ENCODE peak calls at places on chromosome 21, in four cellular contexts. R is AG04450, H is A549, I is neural progenitor cell. Z is an unnamed sample.

GRCh38 chr21:41251961-41252642 is 64.5 kb upstream of the FAM3B start:
- DNase-seq in R (peak), H (no peak), I (no peak), Z (no peak)

GRCh38 chr21:8993284-8993942 is 1528.0 kb upstream of the TPTE start:
- DNase-seq in R (no peak), H (peak), I (no peak), Z (no peak)

GRCh38 chr21:37642493-37642892 is 273.8 kb downstream of the KCNJ6 start:
- DNase-seq in R (no peak), H (peak), I (peak), Z (no peak)

GRCh38 chr21:41489329-41489728 is 18.6 kb downstream of the TMPRSS2 start:
- DNase-seq in R (no peak), H (no peak), I (no peak), Z (no peak)

GRCh38 chr21:38780879-38781278 is 24.9 kb upstream of the ETS2 start:
- DNase-seq in R (no peak), H (no peak), I (no peak), Z (no peak)

GRCh38 chr21:42524341-42525227 is 10.9 kb downstream of the SLC37A1 start:
- DNase-seq in R (no peak), H (no peak), I (peak), Z (peak)

GRCh38 chr21:43332461-43332860 is 94.5 kb downstream of the SIK1 start:
- DNase-seq in R (no peak), H (no peak), I (no peak), Z (no peak)

GRCh38 chr21:34609951-34610549 is 4.9 kb downstream of the RCAN1 start:
- DNase-seq in R (no peak), H (no peak), I (no peak), Z (no peak)

GRCh38 chr21:35045539-35046222 is 3.4 kb downstream of the RUNX1 start:
- DNase-seq in R (no peak), H (no peak), I (no peak), Z (no peak)

GRCh38 chr21:29394051-29394450 is 95.3 kb downstream of the BACH1 start:
- DNase-seq in R (no peak), H (no peak), I (no peak), Z (no peak)

GRCh38 chr21:41961753-41962152 is 7.9 kb upstream of the C2CD2 start:
- DNase-seq in R (no peak), H (no peak), I (no peak), Z (no peak)

GRCh38 chr21:42669069-42669468 is 15.6 kb downstream of the PDE9A start:
- DNase-seq in R (no peak), H (no peak), I (no peak), Z (no peak)

GRCh38 chr21:25735895-25736597 is 1.3 kb downstream of the GABPA start:
- DNase-seq in R (no peak), H (peak), I (peak), Z (no peak)

GRCh38 chr21:28771790-28772501 is 220.7 kb downstream of the LTN1 start:
- DNase-seq in R (peak), H (no peak), I (no peak), Z (no peak)

GRCh38 chr21:34345091-34345871 is 18.5 kb upstream of the KCNE2 start:
- DNase-seq in R (no peak), H (no peak), I (no peak), Z (no peak)

GRCh38 chr21:43921602-43921978 is 56.6 kb downstream of the AGPAT3 start:
- DNase-seq in R (no peak), H (no peak), I (peak), Z (no peak)

GRCh38 chr21:33286600-33287456 is 20.7 kb downstream of the IL10RB start:
- DNase-seq in R (no peak), H (peak), I (no peak), Z (peak)

GRCh38 chr21:40047211-40047610 is 180.0 kb downstream of the PCP4 start:
- DNase-seq in R (no peak), H (no peak), I (no peak), Z (no peak)

GRCh38 chr21:44699502-44700001 is 2.6 kb downstream of the KRTAP10-12 start:
- DNase-seq in R (no peak), H (no peak), I (no peak), Z (no peak)

GRCh38 chr21:37561941-37562919 is 195.7 kb downstream of the DYRK1A start:
- DNase-seq in R (no peak), H (no peak), I (no peak), Z (no peak)

GRCh38 chr21:38306833-38307232 is 50.0 kb downstream of the KCNJ15 start:
- DNase-seq in R (peak), H (peak), I (no peak), Z (no peak)

GRCh38 chr21:28393279-28393678 is 599.4 kb downstream of the LTN1 start:
- DNase-seq in R (no peak), H (no peak), I (no peak), Z (no peak)

GRCh38 chr21:29546071-29546470 is 247.3 kb downstream of the BACH1 start:
- DNase-seq in R (no peak), H (no peak), I (no peak), Z (no peak)

GRCh38 chr21:28144089-28144488 is 848.6 kb downstream of the LTN1 start:
- DNase-seq in R (no peak), H (no peak), I (no peak), Z (no peak)

GRCh38 chr21:28235169-28235892 is 757.3 kb downstream of the LTN1 start:
- DNase-seq in R (no peak), H (no peak), I (no peak), Z (no peak)

GRCh38 chr21:41119901-41120300 is 48.1 kb upstream of the BACE2 start:
- DNase-seq in R (no peak), H (no peak), I (no peak), Z (no peak)

GRCh38 chr21:25214676-25215075 is 392.6 kb downstream of the MRPL39 start:
- DNase-seq in R (no peak), H (no peak), I (no peak), Z (no peak)

GRCh38 chr21:42118901-42119300 is 47.8 kb downstream of the UMODL1 start:
- DNase-seq in R (no peak), H (no peak), I (no peak), Z (no peak)

GRCh38 chr21:38590449-38590848 is 92.2 kb upstream of the ERG start:
- DNase-seq in R (no peak), H (no peak), I (no peak), Z (no peak)

GRCh38 chr21:38938343-38938742 is 132.6 kb downstream of the ETS2 start:
- DNase-seq in R (no peak), H (no peak), I (peak), Z (no peak)

GRCh38 chr21:37936010-37936785 is 19.9 kb upstream of the KCNJ6 start:
- DNase-seq in R (no peak), H (no peak), I (no peak), Z (no peak)

GRCh38 chr21:41865002-41865777 is 14.0 kb downstream of the PRDM15 start:
- DNase-seq in R (no peak), H (no peak), I (no peak), Z (no peak)

GRCh38 chr21:24590261-24590660 is 1017.0 kb downstream of the MRPL39 start:
- DNase-seq in R (no peak), H (no peak), I (no peak), Z (no peak)

GRCh38 chr21:34345892-34346291 is 17.9 kb upstream of the KCNE2 start:
- DNase-seq in R (peak), H (no peak), I (no peak), Z (no peak)

GRCh38 chr21:43303240-43304178 is 123.4 kb downstream of the SIK1 start:
- DNase-seq in R (no peak), H (no peak), I (no peak), Z (no peak)

DNA sequence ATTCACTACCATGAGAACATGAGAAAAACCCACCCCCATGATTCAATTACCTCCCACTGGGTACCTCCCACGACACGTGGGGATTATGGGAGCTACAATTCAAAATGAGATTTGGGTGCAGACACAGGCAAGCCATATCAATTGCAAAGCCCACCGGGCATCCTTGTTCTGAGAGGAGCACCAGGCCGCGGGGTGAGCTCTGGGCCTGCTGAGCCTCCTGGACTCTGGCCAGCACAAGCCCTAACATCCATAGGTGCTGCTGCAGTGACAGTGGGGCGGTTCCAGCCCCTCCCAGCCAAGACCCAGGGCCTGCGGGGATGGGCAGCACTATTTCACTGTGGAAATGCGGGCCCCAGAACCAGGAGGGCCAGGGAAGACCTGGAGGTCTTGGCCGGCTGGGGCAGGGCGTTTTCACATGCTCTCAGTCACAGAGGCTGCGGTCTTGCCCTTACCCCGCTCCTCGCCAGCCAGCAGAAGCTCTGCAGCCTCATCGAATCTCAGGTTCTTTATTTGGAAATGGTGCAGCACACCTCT is 103.8 kb downstream of the PCBP3 start:
- DNase-seq in R (no peak), H (no peak), I (no peak), Z (no peak)
- H3K4me3 ChIP-seq in R (no peak), H (no peak), I (no peak), Z (no peak)

GRCh38 chr21:31420988-31421387 is 76.9 kb upstream of the TIAM1 start:
- DNase-seq in R (no peak), H (no peak), I (no peak), Z (no peak)

GRCh38 chr21:31425158-31425557 is 81.1 kb upstream of the TIAM1 start:
- DNase-seq in R (no peak), H (no peak), I (peak), Z (no peak)

GRCh38 chr21:31420354-31420753 is 76.3 kb upstream of the TIAM1 start:
- DNase-seq in R (no peak), H (no peak), I (no peak), Z (no peak)

GRCh38 chr21:31429500-31429899 is 85.4 kb upstream of the TIAM1 start:
- DNase-seq in R (no peak), H (no peak), I (no peak), Z (no peak)

GRCh38 chr21:31426235-31426797 is 82.3 kb upstream of the TIAM1 start:
- DNase-seq in R (no peak), H (no peak), I (no peak), Z (no peak)
- H3K4me3 ChIP-seq in R (no peak), H (no peak), I (no peak), Z (no peak)

GRCh38 chr21:16070207-16070651 is 340.4 kb downstream of the USP25 start:
- DNase-seq in R (no peak), H (no peak), I (no peak), Z (no peak)

GRCh38 chr21:16071761-16072160 is 342.0 kb downstream of the USP25 start:
- DNase-seq in R (no peak), H (no peak), I (no peak), Z (no peak)

GRCh38 chr21:16072176-16072575 is 342.4 kb downstream of the USP25 start:
- DNase-seq in R (no peak), H (no peak), I (no peak), Z (no peak)

GRCh38 chr21:16071082-16071481 is 341.3 kb downstream of the USP25 start:
- DNase-seq in R (no peak), H (no peak), I (no peak), Z (no peak)

DNA sequence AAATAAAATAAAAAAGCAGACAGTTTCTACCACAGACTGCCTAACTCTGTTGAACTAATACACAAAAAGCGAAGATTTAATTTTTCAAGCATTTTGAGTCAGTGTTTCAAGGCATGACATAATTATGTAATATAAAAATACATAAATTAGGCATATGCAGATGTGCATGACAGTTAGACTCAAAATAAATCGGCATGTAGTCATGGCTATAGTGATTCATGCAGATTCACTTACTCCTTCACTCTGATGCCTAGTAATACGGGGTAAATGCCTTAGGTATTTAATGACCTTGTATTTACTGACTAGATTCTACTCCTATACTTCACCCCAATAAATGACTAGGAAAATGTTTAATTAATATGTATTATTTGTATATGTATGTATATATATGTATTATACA is 339.9 kb downstream of the USP25 start:
- DNase-seq in R (no peak), H (no peak), I (no peak), Z (no peak)
- H3K4me3 ChIP-seq in R (no peak), H (no peak), I (no peak), Z (no peak)

GRCh38 chr21:46617267-46618051 is 12.6 kb upstream of the S100B start:
- DNase-seq in R (no peak), H (no peak), I (no peak), Z (no peak)
- H3K4me3 ChIP-seq in R (no peak), H (no peak), I (no peak), Z (no peak)

GRCh38 chr21:17526771-17527170 is 13.9 kb downstream of the CXADR start:
- DNase-seq in R (no peak), H (no peak), I (no peak), Z (no peak)

GRCh38 chr21:17527240-17527639 is 14.4 kb downstream of the CXADR start:
- DNase-seq in R (no peak), H (peak), I (no peak), Z (no peak)

GRCh38 chr21:17529648-17530047 is 16.8 kb downstream of the CXADR start:
- DNase-seq in R (no peak), H (no peak), I (no peak), Z (no peak)

GRCh38 chr21:17524635-17525034 is 11.8 kb downstream of the CXADR start:
- DNase-seq in R (no peak), H (no peak), I (no peak), Z (no peak)

DNA sequence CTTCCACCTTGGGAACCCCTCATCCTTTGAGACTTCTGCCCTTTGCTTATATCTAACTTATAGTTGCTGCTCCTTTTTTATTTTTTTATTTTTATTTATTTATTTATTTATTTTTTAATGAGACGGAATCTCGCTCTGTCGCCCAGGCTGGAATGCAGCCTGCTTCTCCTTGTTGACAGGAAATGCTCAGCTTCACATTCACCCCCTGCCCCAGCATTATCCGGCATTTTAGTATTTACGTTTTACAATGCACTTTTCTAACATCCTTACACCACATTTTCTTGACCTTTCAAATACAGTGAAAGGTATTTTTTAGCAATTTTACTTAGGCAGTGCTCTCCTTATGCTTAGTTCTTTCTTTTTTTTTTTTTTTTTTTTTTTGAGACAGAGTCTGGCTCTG is 14.9 kb downstream of the CXADR start:
- DNase-seq in R (no peak), H (no peak), I (no peak), Z (no peak)
- H3K4me3 ChIP-seq in R (no peak), H (no peak), I (no peak), Z (no peak)

GRCh38 chr21:46667735-46668380 is 32.4 kb downstream of the PRMT2 start:
- DNase-seq in R (no peak), H (peak), I (peak), Z (no peak)
- H3K4me3 ChIP-seq in R (peak), H (peak), I (peak), Z (peak)

DNA sequence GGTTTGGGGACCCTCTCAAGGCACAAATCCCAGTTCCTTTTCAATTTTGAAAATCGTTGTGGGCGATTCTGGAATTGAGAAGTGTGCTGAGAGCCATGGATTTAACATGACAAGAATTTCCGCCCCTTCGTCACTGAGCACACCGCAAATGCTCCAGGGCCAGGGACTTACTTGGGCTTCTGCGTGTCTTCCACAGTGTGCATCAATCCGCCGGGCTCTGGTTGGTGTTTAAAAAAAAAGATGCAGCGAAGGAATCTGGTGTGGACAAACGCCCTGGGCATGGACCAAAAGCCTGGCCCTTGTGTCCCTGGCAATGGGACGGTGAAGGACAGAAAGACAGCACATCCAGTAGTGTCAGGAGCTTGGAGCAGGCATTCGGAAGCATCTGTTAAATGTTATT is 696 bp upstream of the CLDN14 start:
- DNase-seq in R (no peak), H (no peak), I (no peak), Z (no peak)
- H3K4me3 ChIP-seq in R (no peak), H (no peak), I (no peak), Z (no peak)

GRCh38 chr21:26849428-26850115 is 4.4 kb upstream of the ADAMTS1 start:
- DNase-seq in R (no peak), H (peak), I (peak), Z (peak)
- H3K4me3 ChIP-seq in R (no peak), H (no peak), I (no peak), Z (no peak)

DNA sequence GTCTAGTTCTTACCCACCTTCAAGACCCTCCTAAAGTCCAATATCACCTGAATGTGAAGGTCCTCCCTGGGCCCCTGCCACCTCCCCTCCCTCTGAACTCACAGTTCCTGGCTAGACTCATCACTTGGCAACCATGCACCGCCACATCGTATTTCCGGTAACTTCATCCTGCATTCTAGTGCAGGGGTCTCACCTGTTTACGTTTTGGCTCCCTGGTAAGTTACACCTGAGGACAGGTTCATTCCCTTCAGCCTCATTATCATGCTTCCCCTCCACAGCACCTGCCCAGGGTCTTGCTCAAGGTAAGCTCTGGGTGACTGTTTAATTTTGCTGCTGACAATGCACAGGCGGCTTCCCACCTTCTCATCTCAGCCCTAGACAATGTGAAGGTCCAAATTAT is 93.1 kb downstream of the MIS18A start:
- DNase-seq in R (no peak), H (no peak), I (no peak), Z (no peak)
- H3K4me3 ChIP-seq in R (no peak), H (no peak), I (no peak), Z (no peak)

DNA sequence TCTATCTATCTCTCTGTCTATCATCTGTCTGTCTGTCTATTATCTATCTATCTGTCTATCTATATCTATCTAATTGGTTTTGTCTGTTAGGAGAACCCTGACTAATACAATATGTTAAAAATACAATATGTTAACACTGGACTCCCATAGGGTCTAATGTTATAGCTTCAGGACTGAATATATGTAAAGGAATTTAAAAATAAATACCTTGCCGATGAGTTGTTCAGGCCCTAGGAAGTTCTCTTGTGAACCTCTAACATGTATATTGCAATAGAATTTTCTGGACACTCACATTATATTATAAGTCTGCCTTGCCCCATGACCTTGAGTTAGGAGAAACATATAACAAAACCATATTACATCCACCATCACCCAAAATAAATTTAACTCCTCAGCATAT is 900.6 kb downstream of the NCAM2 start:
- DNase-seq in R (no peak), H (no peak), I (no peak), Z (no peak)
- H3K4me3 ChIP-seq in R (no peak), H (no peak), I (no peak), Z (no peak)